ENCODE peak calls at places on chromosome 22, in eight cellular contexts. Y is cardiac fibroblast; W is left cardiac atrium; B is COR-L47; P is stimulated activated CD8-positive, alpha-beta memory T cell treated with anti-CD3 and anti-CD28 coated beads, Interleukin-15, amount 100 ng/mL, for 24 hours; J is AG10803; G is amniotic stem cell; M is fibroblast of mammary gland. N is an unnamed sample.

GRCh38 chr22:29457730-29458129 is 19.3 kb downstream of the RFPL1 start:
- DNase-seq in B (peak), G (no peak), M (peak), P (no peak), W (no peak), Y (peak), J (peak), N (peak)

GRCh38 chr22:47850644-47851151 is 1088.2 kb downstream of the TBC1D22A start:
- DNase-seq in G (no peak), Y (no peak), P (no peak), W (no peak), J (no peak), B (peak), M (no peak), N (no peak)

GRCh38 chr22:29799217-29799680 is 32.1 kb downstream of the UQCR10 start:
- DNase-seq in J (peak), W (peak), M (peak), P (no peak), Y (peak), G (peak), B (no peak), N (no peak)

GRCh38 chr22:23401111-23401909 is 178.8 kb downstream of the IGLL1 start:
- DNase-seq in G (peak), W (no peak), B (no peak), Y (peak), J (peak), M (peak), P (no peak), N (peak)

GRCh38 chr22:37758698-37759097 is 49.0 kb upstream of the GCAT start:
- DNase-seq in M (no peak), Y (no peak), W (no peak), J (no peak), P (no peak), B (no peak), G (no peak), N (no peak)

GRCh38 chr22:46916886-46917625 is 154.6 kb downstream of the TBC1D22A start:
- DNase-seq in P (no peak), G (no peak), B (no peak), J (no peak), M (no peak), W (no peak), Y (no peak), N (no peak)

GRCh38 chr22:20606041-20606783 is 98.8 kb downstream of the MED15 start:
- DNase-seq in J (peak), G (peak), P (peak), M (peak), B (peak), Y (peak), W (no peak), N (peak)

GRCh38 chr22:43014062-43014875 is 680 bp downstream of the PACSIN2 start:
- DNase-seq in P (peak), M (peak), G (no peak), J (no peak), W (peak), B (peak), Y (peak), N (peak)

GRCh38 chr22:50676211-50676636 is 3.6 kb downstream of the SHANK3 start:
- DNase-seq in M (no peak), B (no peak), W (no peak), Y (no peak), G (no peak), P (no peak), J (no peak), N (no peak)

GRCh38 chr22:39298194-39298987 is 21.0 kb downstream of the RPL3 start:
- DNase-seq in P (no peak), Y (peak), B (no peak), J (no peak), M (no peak), G (no peak), W (peak), N (peak)

GRCh38 chr22:46507451-46508390 is 29.7 kb downstream of the CELSR1 start:
- DNase-seq in Y (no peak), W (no peak), M (no peak), J (no peak), G (no peak), B (no peak), P (no peak), N (peak)

GRCh38 chr22:37449281-37449680 is 22.0 kb upstream of the ELFN2 start:
- DNase-seq in M (no peak), G (no peak), P (no peak), B (no peak), Y (no peak), J (no peak), W (no peak), N (no peak)

GRCh38 chr22:26322179-26322905 is 106.7 kb upstream of the ASPHD2 start:
- DNase-seq in J (peak), G (peak), M (peak), W (no peak), P (no peak), B (no peak), Y (peak), N (no peak)

GRCh38 chr22:46057206-46057605 is 80.2 kb upstream of the WNT7B start:
- DNase-seq in G (no peak), M (peak), B (no peak), J (no peak), W (peak), P (no peak), Y (no peak), N (no peak)

GRCh38 chr22:37808294-37808657 is 542 bp downstream of the GCAT start:
- DNase-seq in M (peak), G (no peak), Y (no peak), B (no peak), P (no peak), W (no peak), J (no peak), N (no peak)

GRCh38 chr22:38901111-38901641 is 29.2 kb upstream of the CBX6 start:
- DNase-seq in J (no peak), W (no peak), G (no peak), M (no peak), P (no peak), Y (no peak), B (no peak), N (no peak)

GRCh38 chr22:37211075-37211852 is 1.0 kb downstream of the SSTR3 start:
- DNase-seq in B (no peak), M (no peak), W (peak), P (no peak), Y (no peak), G (no peak), J (no peak), N (no peak)

N was measured in H7.